ENCODE peak calls at places on chromosomes 12 and 14, in ten cellular contexts. N, S, M, H, V, X, J, D, R and K are unnamed samples.
A peak's percentile ranks its signal among the peaks of the same experiment; 100 is the strongest.

GRCh38 chr14:32764131-32764530 is 174.5 kb upstream of the NPAS3 start:
- DNase-seq in N (no peak), S (no peak), M (no peak), H (no peak), V (no peak), X (no peak), J (no peak), D (no peak), R (no peak), K (no peak)

GRCh38 chr14:24137529-24138395 is 1.8 kb downstream of the PSME1 start:
- DNase-seq in N (no peak), S (no peak), M (no peak), H (no peak), V (no peak), X (no peak), J (no peak), D (no peak), R (no peak), K (no peak)

GRCh38 chr14:74720526-74720925 is 7.6 kb downstream of the FCF1 start:
- DNase-seq in N (no peak), S (no peak), M (no peak), H (no peak), V (no peak), X (no peak), J (no peak), D (no peak), R (no peak), K (no peak)

GRCh38 chr12:8678661-8679111 is 16.1 kb upstream of the MFAP5 start:
- DNase-seq in N (peak; percentile 53), S (no peak), M (no peak), H (no peak), V (no peak), X (no peak), J (no peak), D (no peak), R (no peak), K (peak; percentile 91)

GRCh38 chr12:1914116-1914911 is 4.1 kb downstream of the CACNA2D4 start:
- DNase-seq in N (no peak), S (peak; percentile 47), M (no peak), H (no peak), V (no peak), X (no peak), J (no peak), D (no peak), R (no peak), K (no peak)

GRCh38 chr12:42238240-42239140 is at the start of gene YAF2:
- DNase-seq in N (no peak), S (peak; percentile 97), M (peak; percentile 89), H (peak; percentile 90), V (peak; percentile 87), X (peak; percentile 31), J (peak; percentile 96), D (peak; percentile 79), R (peak; percentile 80), K (peak; percentile 80)

GRCh38 chr12:53974084-53975018 is at the start of gene HOTAIR:
- DNase-seq in N (no peak), S (no peak), M (no peak), H (peak; percentile 17), V (no peak), X (no peak), J (peak; percentile 83), D (no peak), R (peak; percentile 44), K (peak; percentile 56)

GRCh38 chr14:37595809-37596595 is 573 bp downstream of the TTC6 start:
- DNase-seq in N (peak; percentile 98), S (peak; percentile 69), M (peak; percentile 86), H (peak; percentile 76), V (no peak), X (no peak), J (no peak), D (peak; percentile 58), R (peak; percentile 97), K (peak; percentile 97)

GRCh38 chr12:54356951-54357356 is 7.3 kb downstream of the GPR84 start:
- DNase-seq in N (no peak), S (peak; percentile 60), M (no peak), H (no peak), V (no peak), X (no peak), J (no peak), D (no peak), R (peak; percentile 17), K (no peak)

GRCh38 chr12:131688845-131689154 is 22.1 kb upstream of the SFSWAP start:
- DNase-seq in N (no peak), S (no peak), M (no peak), H (no peak), V (no peak), X (no peak), J (no peak), D (no peak), R (no peak), K (no peak)

GRCh38 chr14:79248131-79248530 is 963.2 kb downstream of the DIO2 start:
- DNase-seq in N (no peak), S (no peak), M (no peak), H (no peak), V (no peak), X (no peak), J (no peak), D (no peak), R (no peak), K (no peak)

GRCh38 chr14:77843155-77843554 is 43.2 kb downstream of the ADCK1 start:
- DNase-seq in N (no peak), S (no peak), M (no peak), H (no peak), V (no peak), X (no peak), J (no peak), D (no peak), R (no peak), K (no peak)

GRCh38 chr12:12995088-12995487 is 5.0 kb downstream of the HEBP1 start:
- DNase-seq in N (no peak), S (no peak), M (no peak), H (no peak), V (no peak), X (no peak), J (no peak), D (no peak), R (no peak), K (no peak)

GRCh38 chr14:99850705-99851104 is 57.5 kb downstream of the EML1 start:
- DNase-seq in N (no peak), S (no peak), M (no peak), H (no peak), V (no peak), X (no peak), J (no peak), D (no peak), R (no peak), K (no peak)

GRCh38 chr12:119751961-119752360 is 84.0 kb downstream of the PRKAB1 start:
- DNase-seq in N (no peak), S (no peak), M (no peak), H (no peak), V (no peak), X (no peak), J (no peak), D (no peak), R (no peak), K (no peak)

GRCh38 chr12:114041590-114041989 is 75.5 kb upstream of the RBM19 start:
- DNase-seq in N (no peak), S (no peak), M (no peak), H (no peak), V (no peak), X (no peak), J (no peak), D (no peak), R (no peak), K (no peak)

GRCh38 chr12:125143491-125143890 is 78.3 kb downstream of the AACS start:
- DNase-seq in N (no peak), S (no peak), M (no peak), H (no peak), V (no peak), X (no peak), J (no peak), D (no peak), R (no peak), K (no peak)

GRCh38 chr12:1912580-1913376 is 5.7 kb downstream of the CACNA2D4 start:
- DNase-seq in N (no peak), S (peak; percentile 49), M (peak; percentile 22), H (no peak), V (no peak), X (no peak), J (no peak), D (no peak), R (no peak), K (no peak)

GRCh38 chr12:16076553-16076952 is 165.4 kb downstream of the DERA start:
- DNase-seq in N (peak; percentile 8), S (no peak), M (no peak), H (no peak), V (no peak), X (no peak), J (no peak), D (no peak), R (peak; percentile 36), K (peak; percentile 38)

GRCh38 chr14:90428676-90429075 is 31.8 kb downstream of the CALM1 start:
- DNase-seq in N (no peak), S (no peak), M (no peak), H (no peak), V (no peak), X (no peak), J (no peak), D (no peak), R (no peak), K (no peak)

GRCh38 chr14:100187247-100187833 is 27.9 kb upstream of the DEGS2 start:
- DNase-seq in N (no peak), S (no peak), M (no peak), H (no peak), V (no peak), X (no peak), J (no peak), D (no peak), R (no peak), K (no peak)

GRCh38 chr14:82009993-82010392 is 476.3 kb upstream of the SEL1L start:
- DNase-seq in N (no peak), S (no peak), M (no peak), H (no peak), V (no peak), X (no peak), J (no peak), D (no peak), R (no peak), K (no peak)

GRCh38 chr14:102578821-102579220 is 13.6 kb upstream of the RCOR1 start:
- DNase-seq in N (no peak), S (no peak), M (no peak), H (no peak), V (no peak), X (no peak), J (no peak), D (no peak), R (no peak), K (no peak)

GRCh38 chr14:100297320-100298300 is 8.6 kb downstream of the SLC25A29 start:
- DNase-seq in N (no peak), S (no peak), M (peak; percentile 70), H (no peak), V (peak; percentile 87), X (peak; percentile 31), J (peak; percentile 87), D (no peak), R (no peak), K (no peak)

GRCh38 chr14:23094666-23095195 is at the start of gene ACIN1:
- DNase-seq in N (peak; percentile 20), S (no peak), M (peak; percentile 71), H (peak; percentile 73), V (no peak), X (peak; percentile 55), J (no peak), D (peak; percentile 99), R (no peak), K (peak; percentile 81)